ENCODE peak calls at places on chromosome 7, in four cellular contexts. N, I, U and A are unnamed samples.

GRCh38 chr7:20330797-20331230 is at the start of gene ITGB8:
- DNase-seq in N (no peak), I (peak; percentile 72), U (no peak), A (peak; percentile 65)

GRCh38 chr7:25619963-25620799 is 391.9 kb upstream of the NPVF start:
- DNase-seq in N (peak; percentile 4), I (no peak), U (no peak), A (no peak)

GRCh38 chr7:139562491-139562890 is 39.0 kb downstream of the CLEC2L start:
- DNase-seq in N (no peak), I (no peak), U (no peak), A (no peak)

GRCh38 chr7:2668401-2668800 is 19.6 kb upstream of the AMZ1 start:
- DNase-seq in N (no peak), I (no peak), U (no peak), A (no peak)

GRCh38 chr7:120538335-120538734 is 265.4 kb downstream of the KCND2 start:
- DNase-seq in N (no peak), I (no peak), U (no peak), A (no peak)

GRCh38 chr7:27784399-27785053 is 44.6 kb downstream of the TAX1BP1 start:
- DNase-seq in N (no peak), I (no peak), U (no peak), A (peak; percentile 84)

GRCh38 chr7:5322621-5323410 is 40.1 kb downstream of the SLC29A4 start:
- DNase-seq in N (no peak), I (no peak), U (no peak), A (no peak)

GRCh38 chr7:90931996-90932912 is 332.0 kb upstream of the FZD1 start:
- DNase-seq in N (no peak), I (peak; percentile 26), U (no peak), A (no peak)

GRCh38 chr7:80498481-80499349 is 13.1 kb downstream of the GNAT3 start:
- DNase-seq in N (no peak), I (no peak), U (no peak), A (no peak)

GRCh38 chr7:80133361-80134104 is 1.1 kb upstream of the GNAI1 start:
- DNase-seq in N (no peak), I (no peak), U (no peak), A (peak; percentile 46)